ENCODE peak calls at places on chromosome 17, in five cellular contexts. G is ascending aorta, N is psoas muscle, B is IMR-90, A is cardiac fibroblast. E is an unnamed sample.

GRCh38 chr17:36922175-36922574 is 15.1 kb upstream of the LHX1 start:
- DNase-seq in G (no peak), N (no peak), B (no peak), A (no peak), E (no peak)

GRCh38 chr17:82449883-82450356 is 632 bp downstream of the CYBC1 start:
- DNase-seq in G (no peak), N (no peak), B (no peak), A (no peak), E (no peak)

GRCh38 chr17:67439269-67439668 is 62.2 kb downstream of the PITPNC1 start:
- DNase-seq in G (no peak), N (no peak), B (no peak), A (no peak), E (no peak)

GRCh38 chr17:82034371-82035011 is 3.0 kb downstream of the DCXR start:
- DNase-seq in G (no peak), N (no peak), B (no peak), A (no peak), E (no peak)

GRCh38 chr17:71472809-71473789 is 647.7 kb upstream of the SOX9 start:
- DNase-seq in G (no peak), N (no peak), B (peak), A (peak), E (peak)

GRCh38 chr17:63486317-63487013 is 9.6 kb downstream of the ACE start:
- DNase-seq in G (no peak), N (no peak), B (no peak), A (no peak), E (no peak)

GRCh38 chr17:45251931-45252330 is 10.0 kb downstream of the SPATA32 start:
- DNase-seq in G (no peak), N (no peak), B (no peak), A (no peak), E (no peak)

GRCh38 chr17:3006801-3007200 is 56.6 kb downstream of the OR1D5 start:
- DNase-seq in G (no peak), N (no peak), B (no peak), A (no peak), E (no peak)

GRCh38 chr17:50102164-50102991 is 7.2 kb downstream of the PDK2 start:
- DNase-seq in G (no peak), N (peak), B (no peak), A (peak), E (no peak)

GRCh38 chr17:76556759-76557367 is 17.0 kb downstream of the PRCD start:
- DNase-seq in G (no peak), N (no peak), B (peak), A (peak), E (peak)

GRCh38 chr17:59498421-59499307 is 66.7 kb upstream of the DHX40 start:
- DNase-seq in G (no peak), N (no peak), B (no peak), A (peak), E (no peak)

GRCh38 chr17:77320501-77321256 is 179.9 kb downstream of the SEC14L1 start:
- DNase-seq in G (no peak), N (peak), B (no peak), A (peak), E (peak)

GRCh38 chr17:70353408-70354092 is 184.2 kb downstream of the KCNJ2 start:
- DNase-seq in G (no peak), N (no peak), B (no peak), A (no peak), E (no peak)

GRCh38 chr17:68579194-68579900 is 21.8 kb downstream of the FAM20A start:
- DNase-seq in G (no peak), N (no peak), B (no peak), A (no peak), E (no peak)

GRCh38 chr17:80992077-80992947 is 671 bp downstream of the CHMP6 start:
- DNase-seq in G (no peak), N (no peak), B (no peak), A (no peak), E (no peak)

GRCh38 chr17:5759501-5759925 is 175.2 kb upstream of the NLRP1 start:
- DNase-seq in G (no peak), N (no peak), B (no peak), A (peak), E (peak)

GRCh38 chr17:82107341-82107860 is 9.4 kb upstream of the FASN start:
- DNase-seq in G (no peak), N (no peak), B (no peak), A (no peak), E (no peak)

GRCh38 chr17:81071761-81072741 is 37.1 kb downstream of the BAIAP2 start:
- DNase-seq in G (no peak), N (no peak), B (no peak), A (no peak), E (no peak)

GRCh38 chr17:74960739-74961342 is 11.7 kb downstream of the HID1 start:
- DNase-seq in G (no peak), N (no peak), B (peak), A (peak), E (no peak)

GRCh38 chr17:47905221-47905733 is 9.2 kb downstream of the SP2 start:
- DNase-seq in G (peak), N (peak), B (peak), A (peak), E (peak)

GRCh38 chr17:64320613-64321553 is 57.8 kb upstream of the TEX2 start:
- DNase-seq in G (no peak), N (peak), B (peak), A (peak), E (peak)

GRCh38 chr17:8413321-8413720 is 15.7 kb upstream of the RNF222 start:
- DNase-seq in G (no peak), N (no peak), B (no peak), A (no peak), E (no peak)

GRCh38 chr17:4744999-4745969 is 5.6 kb upstream of the CXCL16 start:
- DNase-seq in G (no peak), N (no peak), B (no peak), A (no peak), E (no peak)

GRCh38 chr17:12136646-12137045 is 116.0 kb downstream of the MAP2K4 start:
- DNase-seq in G (no peak), N (no peak), B (no peak), A (no peak), E (no peak)

GRCh38 chr17:15298176-15298575 is 33.0 kb upstream of the PMP22 start:
- DNase-seq in G (no peak), N (no peak), B (peak), A (peak), E (peak)

GRCh38 chr17:74296548-74296936 is 22.5 kb downstream of the DNAI2 start:
- DNase-seq in G (no peak), N (peak), B (peak), A (peak), E (peak)

GRCh38 chr17:63542942-63543821 is 7.1 kb upstream of the DCAF7 start:
- DNase-seq in G (no peak), N (no peak), B (no peak), A (no peak), E (no peak)

GRCh38 chr17:16463341-16464000 is 28.5 kb downstream of the LRRC75A start:
- DNase-seq in G (no peak), N (peak), B (peak), A (peak), E (peak)

GRCh38 chr17:5379351-5380107 is 39.9 kb downstream of the NUP88 start:
- DNase-seq in G (no peak), N (no peak), B (no peak), A (no peak), E (no peak)

GRCh38 chr17:35730400-35731005 is 936 bp upstream of the RASL10B start:
- DNase-seq in G (no peak), N (no peak), B (no peak), A (no peak), E (no peak)

GRCh38 chr17:60390223-60390622 is 1.7 kb downstream of the USP32 start:
- DNase-seq in G (no peak), N (no peak), B (peak), A (peak), E (peak)

GRCh38 chr17:7435676-7436555 is 681 bp downstream of the TMEM102 start:
- DNase-seq in G (no peak), N (peak), B (no peak), A (no peak), E (peak)

GRCh38 chr17:49051269-49051668 is 54.1 kb downstream of the IGF2BP1 start:
- DNase-seq in G (no peak), N (no peak), B (no peak), A (no peak), E (no peak)

GRCh38 chr17:46772013-46772878 is 46.2 kb downstream of the WNT3 start:
- DNase-seq in G (no peak), N (peak), B (no peak), A (no peak), E (no peak)

GRCh38 chr17:46771601-46772012 is 46.9 kb downstream of the WNT3 start:
- DNase-seq in G (no peak), N (no peak), B (no peak), A (peak), E (peak)

GRCh38 chr17:46770818-46771600 is 47.5 kb downstream of the WNT3 start:
- DNase-seq in G (no peak), N (peak), B (peak), A (peak), E (peak)

GRCh38 chr17:46769531-46770438 is 48.7 kb downstream of the WNT3 start:
- DNase-seq in G (no peak), N (peak), B (no peak), A (no peak), E (no peak)

DNA sequence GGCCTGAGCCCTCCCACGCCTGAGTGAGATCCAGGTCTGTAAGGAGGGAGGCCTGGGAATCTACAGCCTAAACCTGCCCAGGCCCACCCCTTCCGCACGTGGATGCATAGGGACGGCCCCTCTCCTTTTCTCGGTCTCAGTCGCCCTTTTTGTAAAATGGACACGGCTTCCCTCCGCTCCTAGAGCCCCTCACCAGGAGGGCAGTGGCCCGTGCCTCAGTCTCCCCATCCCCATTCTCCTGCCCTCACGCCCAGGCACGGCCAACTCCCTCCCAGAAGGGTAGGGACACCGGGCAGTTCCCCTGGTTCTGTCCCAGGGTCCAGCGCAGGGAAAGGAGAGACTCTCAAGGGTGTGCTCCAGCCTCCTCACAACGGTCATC is 48.1 kb downstream of the WNT3 start:
- DNase-seq in G (no peak), N (no peak), B (no peak), A (no peak), E (no peak)
- H3K4me3 ChIP-seq in G (peak), N (peak), B (no peak), A (no peak), E (peak)

DNA sequence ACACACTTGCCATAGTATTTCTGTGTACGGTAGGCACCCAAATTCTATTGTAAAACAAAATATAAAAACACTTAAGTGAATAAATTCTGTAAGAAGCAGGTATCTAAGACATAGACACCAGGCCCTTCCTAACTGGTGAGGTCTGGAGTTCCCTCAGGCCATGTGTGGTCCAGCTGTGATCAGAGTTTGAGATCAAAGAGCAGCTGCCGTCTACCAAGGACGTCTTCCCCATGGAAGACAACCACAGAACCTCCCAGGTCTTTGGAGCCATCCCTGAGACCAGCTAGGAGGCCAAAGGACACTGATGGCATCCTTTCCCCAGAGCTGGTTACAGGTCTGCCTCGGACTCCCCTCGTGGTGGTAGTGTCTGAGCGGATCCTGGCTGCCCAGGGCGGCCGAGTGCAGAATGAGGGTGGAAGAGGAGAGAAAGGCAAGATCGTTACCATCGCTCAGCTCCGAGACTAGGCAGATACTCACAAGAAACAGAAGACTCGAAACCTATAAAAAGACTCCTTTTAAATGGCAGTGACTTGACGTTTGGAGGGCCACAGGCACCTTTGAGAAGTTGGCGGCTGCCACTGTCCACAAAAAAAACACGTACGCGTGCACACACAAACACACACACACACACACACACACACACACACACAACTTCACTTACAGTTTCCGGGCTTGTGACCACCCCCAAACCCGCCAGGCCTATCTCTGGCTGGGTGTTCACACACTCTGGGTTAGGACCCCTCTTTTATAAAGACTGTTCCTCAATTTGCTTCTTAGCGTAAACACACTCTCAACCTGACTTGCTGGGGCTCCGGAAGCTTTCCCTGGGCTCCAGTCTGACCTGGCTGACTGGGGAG is 7.5 kb downstream of the TIMP2 start:
- DNase-seq in G (no peak), N (no peak), B (no peak), A (no peak), E (no peak)
- H3K4me3 ChIP-seq in G (peak), N (no peak), B (no peak), A (no peak), E (no peak)

GRCh38 chr17:38800237-38800760 is 943 bp upstream of the PIP4K2B start:
- DNase-seq in G (no peak), N (no peak), B (no peak), A (no peak), E (no peak)
- H3K4me3 ChIP-seq in G (peak), N (peak), B (peak), A (peak), E (peak)

GRCh38 chr17:43129671-43130010 is 4.5 kb upstream of the BRCA1 start:
- DNase-seq in G (no peak), N (no peak), B (no peak), A (no peak), E (no peak)

GRCh38 chr17:43140396-43141332 is 15.5 kb upstream of the BRCA1 start:
- DNase-seq in G (no peak), N (no peak), B (no peak), A (no peak), E (no peak)

GRCh38 chr17:43132117-43132516 is 7.0 kb upstream of the BRCA1 start:
- DNase-seq in G (no peak), N (no peak), B (no peak), A (no peak), E (no peak)

GRCh38 chr17:43134774-43135453 is 9.8 kb upstream of the BRCA1 start:
- DNase-seq in G (no peak), N (no peak), B (no peak), A (no peak), E (no peak)

GRCh38 chr17:43135454-43135819 is 10.3 kb upstream of the BRCA1 start:
- DNase-seq in G (no peak), N (no peak), B (no peak), A (no peak), E (no peak)
- H3K4me3 ChIP-seq in G (no peak), N (no peak), B (no peak), A (no peak), E (no peak)

GRCh38 chr17:30237296-30238002 is 2.0 kb upstream of the SLC6A4 start:
- DNase-seq in G (no peak), N (no peak), B (no peak), A (no peak), E (no peak)
- H3K4me3 ChIP-seq in G (no peak), N (no peak), B (no peak), A (no peak), E (no peak)

GRCh38 chr17:31561469-31562412 is 170.3 kb downstream of the RAB11FIP4 start:
- DNase-seq in G (no peak), N (peak), B (peak), A (peak), E (peak)
- H3K4me3 ChIP-seq in G (peak), N (peak), B (peak), A (peak), E (peak)